ENCODE peak calls at places on chromosomes 11 and 22, in five cellular contexts. B, Q, A, K and N are unnamed samples.

GRCh38 chr11:81222491-81222890 is 1511.2 kb downstream of the FAM181B start:
- DNase-seq in B (no peak), Q (no peak), A (no peak), K (no peak), N (no peak)

GRCh38 chr11:767238-767637 is 10.0 kb downstream of the GATD1 start:
- DNase-seq in B (no peak), Q (peak; percentile 54), A (no peak), K (no peak), N (no peak)

GRCh38 chr11:86942212-86942611 is 13.0 kb downstream of the FZD4 start:
- DNase-seq in B (no peak), Q (no peak), A (no peak), K (no peak), N (no peak)

GRCh38 chr22:23565288-23565941 is 14.7 kb downstream of the IGLL1 start:
- DNase-seq in B (peak; percentile 6), Q (peak; percentile 53), A (peak; percentile 6), K (no peak), N (no peak)

GRCh38 chr22:44520695-44521094 is 22.7 kb upstream of the RTL6 start:
- DNase-seq in B (no peak), Q (peak; percentile 13), A (no peak), K (no peak), N (no peak)

GRCh38 chr11:46696212-46696558 is 4.2 kb downstream of the ARHGAP1 start:
- DNase-seq in B (no peak), Q (no peak), A (no peak), K (no peak), N (peak; percentile 79)

GRCh38 chr22:42114721-42115120 is 15.9 kb downstream of the CYP2D6 start:
- DNase-seq in B (no peak), Q (no peak), A (no peak), K (no peak), N (no peak)

GRCh38 chr11:116193321-116194114 is 579.3 kb downstream of the BUD13 start:
- DNase-seq in B (no peak), Q (no peak), A (peak; percentile 76), K (peak; percentile 23), N (no peak)

GRCh38 chr11:27934830-27935145 is 173.2 kb downstream of the KIF18A start:
- DNase-seq in B (no peak), Q (no peak), A (no peak), K (no peak), N (no peak)

GRCh38 chr11:61293869-61294716 is 1.0 kb downstream of the VWCE start:
- DNase-seq in B (peak; percentile 56), Q (peak; percentile 84), A (no peak), K (peak; percentile 17), N (no peak)

GRCh38 chr11:101686514-101686913 is 102.7 kb upstream of the TRPC6 start:
- DNase-seq in B (no peak), Q (no peak), A (peak; percentile 12), K (no peak), N (no peak)

GRCh38 chr11:113138731-113139130 is 175.7 kb upstream of the TTC12 start:
- DNase-seq in B (no peak), Q (no peak), A (no peak), K (no peak), N (no peak)

GRCh38 chr11:111707039-111707690 is 59.0 kb downstream of the PPP2R1B start:
- DNase-seq in B (no peak), Q (no peak), A (peak; percentile 89), K (no peak), N (no peak)

GRCh38 chr22:48827228-48827810 is 1000.4 kb downstream of the BRD1 start:
- DNase-seq in B (no peak), Q (no peak), A (no peak), K (peak; percentile 51), N (peak; percentile 58)

GRCh38 chr11:20116825-20117224 is 43.5 kb downstream of the DBX1 start:
- DNase-seq in B (no peak), Q (no peak), A (no peak), K (no peak), N (no peak)

GRCh38 chr22:45807156-45807915 is 135.7 kb downstream of the ATXN10 start:
- DNase-seq in B (no peak), Q (no peak), A (no peak), K (no peak), N (no peak)

GRCh38 chr11:114668109-114668508 is 10.2 kb upstream of the NXPE2 start:
- DNase-seq in B (no peak), Q (no peak), A (no peak), K (no peak), N (no peak)

GRCh38 chr22:20774882-20775281 is 969 bp downstream of the SERPIND1 start:
- DNase-seq in B (no peak), Q (no peak), A (no peak), K (no peak), N (no peak)

GRCh38 chr11:102225689-102226562 is 91.4 kb upstream of the BIRC3 start:
- DNase-seq in B (no peak), Q (no peak), A (no peak), K (no peak), N (no peak)

GRCh38 chr11:118627566-118627965 is 20.2 kb downstream of the PHLDB1 start:
- DNase-seq in B (no peak), Q (no peak), A (no peak), K (no peak), N (no peak)

GRCh38 chr11:117495357-117495756 is 167.7 kb downstream of the CEP164 start:
- DNase-seq in B (no peak), Q (no peak), A (no peak), K (no peak), N (no peak)

GRCh38 chr11:124961972-124962609 is 8.1 kb downstream of the CCDC15 start:
- DNase-seq in B (peak; percentile 20), Q (no peak), A (peak; percentile 87), K (peak; percentile 18), N (peak; percentile 11)

GRCh38 chr22:26169312-26170111 is at the start of gene SEZ6L:
- DNase-seq in B (no peak), Q (no peak), A (no peak), K (no peak), N (no peak)

GRCh38 chr11:8257003-8257664 is 6.5 kb downstream of the LMO1 start:
- DNase-seq in B (no peak), Q (peak; percentile 33), A (no peak), K (no peak), N (no peak)

GRCh38 chr11:112834277-112834755 is 126.9 kb upstream of the NCAM1 start:
- DNase-seq in B (no peak), Q (no peak), A (no peak), K (peak; percentile 52), N (peak; percentile 82)

GRCh38 chr11:83816572-83817187 is 530.5 kb upstream of the CCDC90B start:
- DNase-seq in B (no peak), Q (no peak), A (peak; percentile 26), K (no peak), N (no peak)

GRCh38 chr11:17876827-17877226 is 136.0 kb downstream of the SERGEF start:
- DNase-seq in B (no peak), Q (no peak), A (no peak), K (no peak), N (no peak)

GRCh38 chr11:12372111-12372510 is 5.3 kb upstream of the PARVA start:
- DNase-seq in B (no peak), Q (no peak), A (no peak), K (no peak), N (no peak)

GRCh38 chr11:107157809-107158187 is 139.5 kb upstream of the GUCY1A2 start:
- DNase-seq in B (no peak), Q (no peak), A (no peak), K (no peak), N (no peak)

GRCh38 chr22:33521879-33522665 is 398.2 kb downstream of the LARGE1 start:
- DNase-seq in B (no peak), Q (no peak), A (no peak), K (no peak), N (no peak)

GRCh38 chr11:47305734-47306483 is 36.0 kb downstream of the MADD start:
- DNase-seq in B (no peak), Q (no peak), A (no peak), K (no peak), N (no peak)

GRCh38 chr11:66745356-66746235 is 16.6 kb upstream of the SPTBN2 start:
- DNase-seq in B (peak; percentile 62), Q (peak; percentile 76), A (no peak), K (no peak), N (peak; percentile 31)

GRCh38 chr22:27720860-27721259 is 80.7 kb downstream of the MN1 start:
- DNase-seq in B (no peak), Q (no peak), A (no peak), K (no peak), N (no peak)

GRCh38 chr11:83047515-83048225 is 24.0 kb downstream of the RAB30 start:
- DNase-seq in B (no peak), Q (no peak), A (peak; percentile 91), K (peak; percentile 85), N (peak; percentile 35)

GRCh38 chr22:19689408-19689807 is 24.9 kb upstream of the SEPTIN5 start:
- DNase-seq in B (no peak), Q (no peak), A (no peak), K (no peak), N (no peak)

GRCh38 chr11:102361100-102362021 is 14.3 kb downstream of the BIRC2 start:
- DNase-seq in B (no peak), Q (no peak), A (no peak), K (no peak), N (no peak)